ENCODE peak calls at places on chromosome 3, in seven cellular contexts. F is spleen, X is erythroblast, M is ovary, N is GM12878, O is heart left ventricle, I is adrenal gland. B is an unnamed sample.

GRCh38 chr3:13566769-13567310 is 17.9 kb downstream of the FBLN2 start:
- DNase-seq in F (peak), I (no peak), X (no peak), M (no peak), N (no peak), O (no peak), B (no peak)

GRCh38 chr3:69209413-69209812 is 87.0 kb upstream of the LMOD3 start:
- DNase-seq in N (no peak), O (no peak), F (no peak), X (no peak), I (no peak), M (no peak), B (no peak)

GRCh38 chr3:179181993-179182551 is 33.9 kb downstream of the PIK3CA start:
- DNase-seq in X (peak), O (no peak), N (no peak), F (no peak), M (no peak), I (no peak), B (no peak)

GRCh38 chr3:184315871-184316661 is 1.7 kb downstream of the EIF4G1 start:
- DNase-seq in O (no peak), F (no peak), M (peak), I (no peak), X (no peak), N (no peak), B (no peak)

GRCh38 chr3:129558772-129559564 is 16.0 kb downstream of the H1-8 start:
- DNase-seq in X (peak), N (no peak), O (no peak), I (peak), F (peak), M (no peak), B (peak)

GRCh38 chr3:11548721-11549131 is 95.0 kb downstream of the VGLL4 start:
- DNase-seq in F (peak), X (no peak), M (peak), N (no peak), I (no peak), O (no peak), B (peak)

GRCh38 chr3:126081618-126082333 is 2.1 kb downstream of the SLC41A3 start:
- DNase-seq in M (no peak), O (no peak), I (peak), X (peak), F (no peak), N (no peak), B (peak)

GRCh38 chr3:71584216-71585061 is 911 bp upstream of the FOXP1 start:
- DNase-seq in F (peak), N (no peak), X (peak), I (peak), M (peak), O (peak), B (peak)

GRCh38 chr3:158470944-158471638 is 99.9 kb upstream of the MLF1 start:
- DNase-seq in I (no peak), O (no peak), M (no peak), N (no peak), X (peak), F (no peak), B (no peak)

GRCh38 chr3:154885016-154885415 is 195.1 kb upstream of the MME start:
- DNase-seq in O (no peak), N (no peak), X (no peak), M (no peak), F (no peak), I (no peak), B (no peak)

DNA sequence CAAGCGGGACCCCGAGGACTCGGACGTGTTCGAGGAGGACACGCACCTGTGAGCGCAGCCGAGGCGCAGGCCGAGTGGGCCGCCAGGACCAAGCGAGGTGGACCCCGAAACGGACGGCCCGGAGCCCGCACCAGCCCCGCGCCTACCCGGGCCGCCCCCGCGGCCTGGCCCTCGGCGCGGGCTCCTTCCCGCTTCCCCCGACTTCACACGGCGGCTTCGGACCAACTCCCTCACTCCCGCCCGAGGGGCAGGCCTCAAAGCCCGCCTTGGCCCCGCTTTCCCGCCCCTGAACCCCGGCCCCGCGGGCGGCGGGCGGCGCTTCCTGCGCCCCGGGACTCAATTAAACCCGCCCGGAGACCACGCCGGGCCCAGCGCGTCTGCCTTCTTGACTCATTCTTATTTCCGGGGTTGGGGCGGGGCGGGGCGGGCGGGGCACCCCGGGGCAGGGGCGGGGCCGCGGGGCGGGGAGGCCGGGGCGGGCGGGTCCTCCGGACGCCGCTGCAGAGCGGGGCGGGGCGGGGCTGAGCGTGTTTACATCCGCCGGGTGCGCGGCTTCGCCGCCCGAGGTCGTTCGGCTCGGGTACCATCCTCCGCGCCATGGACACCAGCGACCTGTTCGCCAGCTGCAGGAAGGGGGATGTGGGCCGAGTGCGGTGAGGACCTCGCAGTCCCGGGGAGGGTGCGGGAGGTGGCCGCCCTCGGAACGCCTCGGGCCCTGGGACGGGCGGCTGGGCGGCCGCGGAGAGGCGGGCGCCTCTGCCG is at the start of gene ABTB1:
- DNase-seq in F (peak), I (peak), X (peak), O (peak), M (peak), N (no peak), B (peak)
- TF ChIP-seq POLR2A in F (peak), I (peak), X (peak), O (peak), M (peak), N (peak), B (peak)

GRCh38 chr3:197484204-197484901 is 71.4 kb downstream of the BDH1 start:
- DNase-seq in F (no peak), I (no peak), N (no peak), M (no peak), X (no peak), O (no peak), B (no peak)
- TF ChIP-seq POLR2A in F (no peak), I (no peak), N (no peak), M (no peak), X (no peak), O (no peak), B (no peak)

DNA sequence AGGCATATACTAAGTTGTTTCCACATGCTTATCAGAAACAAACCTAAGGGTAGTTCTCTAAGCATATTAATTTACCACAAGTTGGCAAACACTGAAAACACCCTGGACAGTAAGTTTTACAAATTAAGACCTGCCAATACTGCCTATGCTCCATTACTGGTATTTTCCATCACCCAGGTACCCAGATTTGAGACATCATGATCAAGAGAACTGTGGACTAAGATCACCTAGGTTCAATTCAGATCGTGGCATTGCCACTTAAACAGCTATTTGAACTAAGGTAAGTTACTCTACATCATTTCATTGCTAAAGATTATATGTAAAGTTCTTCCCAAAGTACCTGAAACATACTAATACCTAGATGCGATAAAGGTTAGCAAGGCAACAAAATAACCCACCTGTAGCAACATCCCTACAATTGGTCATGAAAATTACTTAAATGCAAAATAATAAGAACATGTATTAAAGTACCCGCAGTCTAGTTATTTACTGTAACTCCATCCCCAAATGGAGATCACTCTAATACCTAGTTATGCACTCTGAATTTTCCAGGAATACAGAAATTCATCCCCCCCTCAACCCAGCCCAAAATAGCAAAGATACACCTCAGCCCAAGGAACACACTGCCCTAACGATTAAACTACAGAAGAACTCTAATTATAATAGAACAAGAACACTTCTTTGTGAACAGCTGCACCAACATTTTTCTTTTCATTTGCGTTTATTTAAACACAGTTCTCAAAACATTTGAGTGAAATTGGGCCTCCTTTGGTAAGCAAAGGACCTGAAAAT is 21.6 kb downstream of the TRA2B start:
- DNase-seq in M (no peak), O (no peak), F (no peak), N (no peak), I (no peak), X (no peak), B (no peak)
- TF ChIP-seq POLR2A in M (no peak), O (no peak), F (no peak), N (peak), I (no peak), X (no peak), B (no peak)

GRCh38 chr3:113295463-113295862 is 84.1 kb downstream of the BOC start:
- DNase-seq in N (no peak), O (no peak), F (no peak), M (no peak), X (no peak), I (no peak), B (no peak)

GRCh38 chr3:113291572-113291971 is 80.2 kb downstream of the BOC start:
- DNase-seq in I (no peak), X (no peak), N (no peak), M (no peak), O (no peak), F (no peak), B (no peak)

GRCh38 chr3:113293348-113293747 is 82.0 kb downstream of the BOC start:
- DNase-seq in O (no peak), X (no peak), F (no peak), M (no peak), N (no peak), I (no peak), B (no peak)

GRCh38 chr3:113297281-113297680 is 85.9 kb downstream of the BOC start:
- DNase-seq in X (no peak), I (no peak), M (no peak), O (no peak), N (no peak), F (no peak), B (no peak)

DNA sequence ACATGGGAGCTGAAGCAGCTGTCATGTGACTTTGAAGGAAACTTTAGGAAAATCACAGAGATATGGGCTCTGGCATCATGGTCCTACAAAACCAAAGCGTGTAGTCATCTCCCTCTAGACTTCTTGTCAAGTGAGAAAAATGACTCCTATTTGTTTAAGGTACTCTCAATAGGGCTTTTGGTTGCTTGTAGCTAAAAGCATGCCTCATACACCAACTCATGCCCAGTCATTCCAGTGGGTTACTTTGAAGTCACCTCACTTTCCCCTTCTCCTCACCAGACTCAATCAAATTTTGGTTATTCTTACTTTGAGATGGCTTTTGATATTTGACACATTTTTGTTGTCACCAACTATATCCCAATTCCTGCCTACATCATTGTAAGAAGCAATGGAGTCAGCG is 81.6 kb downstream of the BOC start:
- DNase-seq in N (no peak), O (no peak), M (no peak), X (no peak), F (no peak), I (no peak), B (no peak)
- TF ChIP-seq POLR2A in N (no peak), O (no peak), M (no peak), X (no peak), F (no peak), I (no peak), B (no peak)

GRCh38 chr3:141083831-141084624 is 32.9 kb downstream of the SPSB4 start:
- DNase-seq in X (no peak), N (no peak), O (no peak), M (no peak), F (peak), I (no peak), B (no peak)

GRCh38 chr3:141089339-141090152 is 38.4 kb downstream of the SPSB4 start:
- DNase-seq in O (no peak), F (no peak), I (no peak), N (no peak), X (no peak), M (no peak), B (no peak)

GRCh38 chr3:141085331-141086047 is 34.3 kb downstream of the SPSB4 start:
- DNase-seq in N (no peak), O (no peak), F (peak), X (no peak), I (no peak), M (no peak), B (no peak)

GRCh38 chr3:141086188-141086587 is 35.0 kb downstream of the SPSB4 start:
- DNase-seq in X (no peak), F (no peak), I (no peak), N (no peak), O (no peak), M (no peak), B (no peak)

DNA sequence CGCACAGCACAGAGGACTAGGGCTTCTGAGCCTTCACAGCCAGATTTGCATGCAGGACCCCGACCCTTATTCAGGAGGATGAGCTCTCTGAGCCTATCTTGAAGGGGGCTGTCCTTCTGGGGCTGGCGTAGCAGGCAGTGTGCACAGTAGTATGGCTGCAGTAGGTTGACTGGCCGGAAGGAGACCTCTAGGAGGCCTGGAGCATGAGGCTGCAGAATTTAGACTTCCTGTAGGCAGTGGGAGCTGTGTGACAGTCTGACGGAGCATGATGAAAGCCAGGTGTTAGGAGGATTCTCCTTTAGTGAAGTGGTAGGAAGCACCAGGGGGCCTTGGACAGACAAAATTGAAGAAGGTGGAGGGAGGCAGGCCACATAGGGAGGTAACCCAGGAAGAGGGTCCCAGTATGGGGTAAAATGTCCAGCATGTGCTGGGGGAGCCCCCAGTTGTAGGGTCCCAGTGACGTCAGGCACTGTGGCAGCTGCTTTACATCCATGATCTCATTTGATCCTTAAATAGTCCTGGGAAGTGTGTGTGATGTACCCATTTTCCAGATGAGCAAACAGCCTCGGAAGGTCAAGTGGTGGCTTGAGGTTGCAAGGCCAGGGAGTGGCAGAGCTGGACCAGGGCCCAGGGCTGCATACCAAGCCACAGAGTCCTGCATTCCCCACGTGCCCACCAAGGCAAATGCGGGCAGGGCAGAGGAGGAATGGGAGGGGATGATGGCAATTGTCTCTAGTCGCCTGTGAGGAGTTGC is 36.1 kb downstream of the SPSB4 start:
- DNase-seq in F (peak), O (no peak), N (no peak), I (no peak), X (no peak), M (no peak), B (no peak)
- TF ChIP-seq POLR2A in F (no peak), O (no peak), N (no peak), I (no peak), X (no peak), M (no peak), B (no peak)

GRCh38 chr3:189340680-189341460 is 169.1 kb downstream of the TPRG1 start:
- DNase-seq in I (no peak), O (no peak), M (no peak), N (no peak), F (no peak), X (peak), B (no peak)
- TF ChIP-seq POLR2A in I (no peak), O (no peak), M (no peak), N (no peak), F (no peak), X (no peak), B (no peak)